ENCODE peak calls at places on chromosomes 3 and 15, in five cellular contexts. W, D, P, C and B are unnamed samples.

GRCh38 chr15:73628976-73629854 is 4.0 kb downstream of the NPTN start:
- DNase-seq in W (no peak), D (no peak), P (no peak), C (no peak), B (no peak)

GRCh38 chr3:42308651-42309050 is 42.7 kb upstream of the CCK start:
- DNase-seq in W (no peak), D (no peak), P (no peak), C (no peak), B (no peak)

GRCh38 chr15:57097246-57097645 is 178.8 kb downstream of the TCF12 start:
- DNase-seq in W (no peak), D (no peak), P (no peak), C (no peak), B (no peak)

GRCh38 chr3:38151667-38152265 is 13.3 kb downstream of the MYD88 start:
- DNase-seq in W (no peak), D (no peak), P (no peak), C (no peak), B (no peak)

GRCh38 chr3:135895734-135896121 is 69.8 kb upstream of the PPP2R3A start:
- DNase-seq in W (no peak), D (no peak), P (no peak), C (no peak), B (no peak)

GRCh38 chr3:106261915-106262683 is 393.3 kb upstream of the CBLB start:
- DNase-seq in W (no peak), D (no peak), P (no peak), C (no peak), B (no peak)

GRCh38 chr3:21752749-21753347 is 1.8 kb upstream of the ZNF385D start:
- DNase-seq in W (no peak), D (no peak), P (no peak), C (no peak), B (no peak)

GRCh38 chr3:11820540-11821041 is 26.1 kb downstream of the TAMM41 start:
- DNase-seq in W (no peak), D (no peak), P (no peak), C (no peak), B (no peak)

GRCh38 chr15:74202461-74203401 is at the start of gene STRA6:
- DNase-seq in W (no peak), D (peak; percentile 19), P (no peak), C (no peak), B (no peak)

GRCh38 chr3:158768361-158768787 is 33.5 kb upstream of the MFSD1 start:
- DNase-seq in W (no peak), D (peak; percentile 71), P (no peak), C (no peak), B (no peak)

GRCh38 chr3:136787226-136787793 is 31.6 kb upstream of the SLC35G2 start:
- DNase-seq in W (no peak), D (no peak), P (no peak), C (no peak), B (no peak)

GRCh38 chr15:60787737-60788513 is 309.0 kb upstream of the ICE2 start:
- DNase-seq in W (no peak), D (no peak), P (peak; percentile 42), C (no peak), B (no peak)

GRCh38 chr3:71589132-71589531 is 5.6 kb upstream of the FOXP1 start:
- DNase-seq in W (no peak), D (no peak), P (no peak), C (peak; percentile 15), B (no peak)

GRCh38 chr3:53768478-53769459 is 77.5 kb downstream of the CHDH start:
- DNase-seq in W (no peak), D (no peak), P (no peak), C (no peak), B (no peak)

GRCh38 chr15:68143129-68143528 is 62.0 kb downstream of the CALML4 start:
- DNase-seq in W (no peak), D (no peak), P (no peak), C (no peak), B (no peak)

GRCh38 chr15:58535337-58535736 is 103.5 kb downstream of the LIPC start:
- DNase-seq in W (no peak), D (no peak), P (no peak), C (no peak), B (no peak)

GRCh38 chr3:173743111-173743510 is 345.6 kb downstream of the NLGN1 start:
- DNase-seq in W (no peak), D (no peak), P (no peak), C (no peak), B (no peak)

GRCh38 chr15:67329984-67330733 is 75.6 kb downstream of the IQCH start:
- DNase-seq in W (no peak), D (no peak), P (no peak), C (no peak), B (no peak)

GRCh38 chr3:31356941-31357340 is 175.8 kb upstream of the STT3B start:
- DNase-seq in W (no peak), D (no peak), P (no peak), C (no peak), B (no peak)

GRCh38 chr15:56244811-56245576 is 1.3 kb upstream of the RFX7 start:
- DNase-seq in W (no peak), D (peak; percentile 57), P (no peak), C (peak; percentile 49), B (no peak)

GRCh38 chr3:27686642-27687041 is 35.5 kb downstream of the EOMES start:
- DNase-seq in W (no peak), D (no peak), P (no peak), C (no peak), B (no peak)

GRCh38 chr15:47184405-47185221 is 532.7 kb upstream of the SEMA6D start:
- DNase-seq in W (no peak), D (peak; percentile 13), P (no peak), C (peak; percentile 63), B (no peak)

GRCh38 chr15:45481151-45481550 is 41.4 kb downstream of the SLC30A4 start:
- DNase-seq in W (no peak), D (no peak), P (no peak), C (no peak), B (no peak)

GRCh38 chr3:115239717-115240116 is 92.6 kb upstream of the ZBTB20 start:
- DNase-seq in W (no peak), D (no peak), P (no peak), C (peak; percentile 83), B (no peak)

GRCh38 chr3:141454055-141454454 is 32.8 kb upstream of the RASA2 start:
- DNase-seq in W (no peak), D (no peak), P (no peak), C (no peak), B (no peak)

GRCh38 chr3:104632521-104632920 is 734.2 kb upstream of the ALCAM start:
- DNase-seq in W (no peak), D (no peak), P (no peak), C (no peak), B (no peak)

GRCh38 chr15:63388511-63388910 is 6.9 kb upstream of the CA12 start:
- DNase-seq in W (no peak), D (no peak), P (no peak), C (no peak), B (no peak)

GRCh38 chr15:67311751-67312150 is 57.2 kb downstream of the IQCH start:
- DNase-seq in W (no peak), D (no peak), P (no peak), C (no peak), B (no peak)

GRCh38 chr15:74902295-74903075 is 4.2 kb downstream of the FAM219B start:
- DNase-seq in W (no peak), D (no peak), P (no peak), C (no peak), B (no peak)

GRCh38 chr15:33111051-33111451 is 83.5 kb downstream of the FMN1 start:
- DNase-seq in W (no peak), D (no peak), P (no peak), C (no peak), B (no peak)

GRCh38 chr3:44464509-44464908 is 13.0 kb downstream of the ZNF445 start:
- DNase-seq in W (no peak), D (no peak), P (no peak), C (no peak), B (no peak)